ENCODE peak calls at places on chromosome 17, in six cellular contexts. D, M, E, W, L and N are unnamed samples.

GRCh38 chr17:68054296-68054900 is 18.9 kb downstream of the KPNA2 start:
- DNase-seq in W (no peak), L (no peak), M (no peak), D (peak; percentile 74), E (peak; percentile 49), N (no peak)

GRCh38 chr17:63937319-63937718 is 5.2 kb upstream of the CD79B start:
- DNase-seq in W (no peak), E (no peak), M (no peak), D (no peak), L (no peak), N (no peak)

GRCh38 chr17:15185625-15185991 is 79.5 kb downstream of the PMP22 start:
- DNase-seq in M (no peak), W (no peak), E (no peak), L (no peak), D (no peak), N (no peak)

GRCh38 chr17:63529711-63530556 is 6.8 kb downstream of the KCNH6 start:
- DNase-seq in M (no peak), E (no peak), L (no peak), D (no peak), W (no peak), N (no peak)

GRCh38 chr17:39196191-39196819 is 1.2 kb downstream of the CACNB1 start:
- DNase-seq in W (no peak), L (no peak), E (no peak), M (no peak), D (no peak), N (no peak)

GRCh38 chr17:50072130-50072529 is 16.2 kb downstream of the ITGA3 start:
- DNase-seq in D (no peak), W (peak; percentile 53), M (no peak), L (no peak), E (no peak), N (no peak)

GRCh38 chr17:48290378-48290777 is 139.6 kb downstream of the SKAP1 start:
- DNase-seq in E (no peak), W (no peak), M (no peak), L (no peak), D (no peak), N (no peak)

GRCh38 chr17:64216030-64216384 is 47.1 kb downstream of the TEX2 start:
- DNase-seq in L (no peak), D (no peak), M (no peak), W (no peak), E (no peak), N (no peak)

GRCh38 chr17:73787721-73788051 is 143.4 kb upstream of the SDK2 start:
- DNase-seq in D (peak; percentile 34), E (no peak), W (no peak), M (no peak), L (no peak), N (no peak)

GRCh38 chr17:75129576-75129975 is 2.0 kb downstream of the NT5C start:
- DNase-seq in M (no peak), W (no peak), L (no peak), D (no peak), E (no peak), N (no peak)

GRCh38 chr17:69018022-69018615 is 42.6 kb downstream of the ABCA9 start:
- DNase-seq in D (no peak), L (no peak), W (no peak), E (no peak), M (no peak), N (no peak)

GRCh38 chr17:47622179-47622549 is 27.6 kb upstream of the KPNB1 start:
- DNase-seq in L (no peak), M (no peak), W (no peak), D (no peak), E (no peak), N (no peak)

GRCh38 chr17:44258811-44259351 is 9.1 kb downstream of the SLC4A1 start:
- DNase-seq in M (no peak), D (no peak), L (no peak), W (no peak), E (no peak), N (no peak)

GRCh38 chr17:68501074-68501473 is 11.2 kb upstream of the PRKAR1A start:
- DNase-seq in D (no peak), M (no peak), E (no peak), L (no peak), W (no peak), N (no peak)

GRCh38 chr17:68867759-68868516 is 87.3 kb downstream of the ABCA8 start:
- DNase-seq in L (no peak), E (no peak), M (no peak), D (no peak), W (no peak), N (no peak)

GRCh38 chr17:32828822-32829221 is 48.1 kb downstream of the MYO1D start:
- DNase-seq in M (no peak), E (no peak), D (no peak), L (no peak), W (no peak), N (no peak)

GRCh38 chr17:73823684-73824083 is 179.4 kb upstream of the SDK2 start:
- DNase-seq in W (no peak), L (no peak), D (peak; percentile 60), M (no peak), E (no peak), N (no peak)

GRCh38 chr17:50689251-50689650 is 18.5 kb downstream of the ANKRD40 start:
- DNase-seq in L (peak; percentile 68), M (no peak), W (no peak), D (no peak), E (no peak), N (peak; percentile 58)

GRCh38 chr17:10062757-10063385 is 135.5 kb downstream of the GAS7 start:
- DNase-seq in E (no peak), L (no peak), D (no peak), M (no peak), W (no peak), N (no peak)

GRCh38 chr17:67573987-67574657 is 143.6 kb upstream of the NOL11 start:
- DNase-seq in L (no peak), W (no peak), M (no peak), E (no peak), D (no peak), N (no peak)

GRCh38 chr17:8857919-8858318 is 9.6 kb downstream of the PIK3R6 start:
- DNase-seq in E (peak; percentile 54), L (no peak), D (no peak), M (no peak), W (no peak), N (no peak)

GRCh38 chr17:900336-900735 is 79.2 kb downstream of the NXN start:
- DNase-seq in M (no peak), D (no peak), W (no peak), L (no peak), E (no peak), N (no peak)

GRCh38 chr17:50155115-50155819 is 4.8 kb upstream of the PPP1R9B start:
- DNase-seq in D (no peak), M (no peak), L (no peak), W (no peak), E (no peak), N (peak; percentile 59)

GRCh38 chr17:57818066-57818465 is 31.8 kb downstream of the MRPS23 start:
- DNase-seq in M (no peak), L (no peak), D (no peak), E (no peak), W (no peak), N (no peak)

GRCh38 chr17:31491794-31492171 is 100.3 kb downstream of the RAB11FIP4 start:
- DNase-seq in M (no peak), W (peak; percentile 48), E (no peak), D (no peak), L (no peak), N (no peak)

GRCh38 chr17:72640415-72641165 is 451.9 kb downstream of the SLC39A11 start:
- DNase-seq in M (no peak), D (no peak), L (no peak), E (no peak), W (no peak), N (no peak)

GRCh38 chr17:68734202-68734825 is 133.1 kb upstream of the FAM20A start:
- DNase-seq in M (no peak), E (no peak), W (no peak), L (no peak), D (no peak), N (no peak)

GRCh38 chr17:38424297-38424972 is 3.8 kb upstream of the ARHGAP23 start:
- DNase-seq in W (no peak), L (no peak), M (no peak), E (no peak), D (no peak), N (no peak)

GRCh38 chr17:77746901-77747620 is 211.4 kb upstream of the TNRC6C start:
- DNase-seq in L (no peak), E (no peak), D (no peak), W (no peak), M (no peak), N (peak; percentile 6)

GRCh38 chr17:57457188-57457587 is 200.9 kb downstream of the MSI2 start:
- DNase-seq in M (no peak), E (no peak), W (no peak), D (no peak), L (no peak), N (no peak)

DNA sequence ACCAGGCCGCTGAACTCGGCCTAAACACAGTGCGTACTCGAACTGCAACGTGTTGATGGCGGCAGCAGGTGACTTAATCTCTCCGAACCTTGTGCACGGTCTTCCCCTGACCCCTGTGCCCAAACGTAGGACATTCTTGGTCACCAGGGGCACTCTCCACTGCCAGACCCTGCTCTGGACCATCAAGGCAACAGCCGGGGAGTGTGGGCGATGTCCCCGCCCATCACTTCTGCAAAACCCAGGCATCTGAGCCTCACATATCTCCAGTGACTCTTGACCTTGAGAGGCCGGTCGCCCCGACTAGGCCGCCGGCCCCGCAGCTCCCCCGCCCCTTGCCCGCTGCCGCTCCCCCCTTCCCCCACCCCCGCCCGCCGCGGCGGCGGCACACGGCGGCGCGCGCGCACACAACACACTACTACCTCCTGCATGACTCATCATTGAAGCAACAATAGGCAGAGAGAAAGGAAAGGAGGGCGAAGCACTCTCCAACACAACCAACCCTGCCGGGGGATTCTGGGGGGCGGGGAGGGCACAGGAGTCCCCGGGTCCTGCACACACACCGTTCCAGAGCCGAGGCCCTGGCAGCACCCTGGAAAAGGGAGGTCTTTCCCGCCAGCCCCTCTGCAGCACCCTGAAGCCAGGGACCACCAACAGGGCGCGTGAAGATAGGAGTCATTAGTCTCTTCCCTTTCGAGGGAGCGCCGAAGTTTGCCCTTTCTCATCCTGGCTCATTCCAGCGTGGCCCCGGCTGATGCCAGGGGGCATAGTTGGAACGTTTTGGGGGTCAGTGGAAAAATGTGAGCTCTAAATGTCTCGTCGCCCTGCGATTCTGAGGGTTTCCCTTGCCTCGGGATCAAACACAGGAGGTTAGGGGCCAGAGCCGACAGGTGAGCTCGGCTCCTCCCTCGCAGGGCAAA is 1.9 kb downstream of the MNT start:
- DNase-seq in D (no peak), E (peak; percentile 63), L (no peak), W (peak; percentile 75), M (peak; percentile 75), N (peak; percentile 77)
- TF ChIP-seq POLR2A in D (no peak), E (peak; percentile 39), L (no peak), W (no peak), M (no peak), N (peak; percentile 17)

GRCh38 chr17:80832888-80833583 is 158.6 kb upstream of the CHMP6 start:
- DNase-seq in E (peak; percentile 86), L (peak; percentile 98), W (peak; percentile 85), M (peak; percentile 99), D (peak; percentile 97), N (peak; percentile 86)
- TF ChIP-seq POLR2A in E (no peak), L (peak; percentile 70), W (no peak), M (no peak), D (no peak), N (peak; percentile 63)

GRCh38 chr17:28716740-28717577 is 709 bp downstream of the RAB34 start:
- DNase-seq in E (no peak), M (no peak), D (peak; percentile 91), W (peak; percentile 74), L (no peak), N (peak; percentile 75)
- TF ChIP-seq POLR2A in E (no peak), M (no peak), D (no peak), W (no peak), L (peak; percentile 18), N (peak; percentile 11)

GRCh38 chr17:19384723-19385391 is 2.1 kb downstream of the MFAP4 start:
- DNase-seq in M (no peak), W (peak; percentile 89), L (no peak), E (peak; percentile 89), D (peak; percentile 98), N (peak; percentile 96)
- TF ChIP-seq POLR2A in M (no peak), W (no peak), L (no peak), E (no peak), D (no peak), N (no peak)